ENCODE peak calls at places on chromosomes 6 and 20, in seven cellular contexts. One of them, this sample, is unnamed.

GRCh38 chr6:18835976-18836375 is 448.8 kb downstream of the RNF144B start:
- DNase-seq in heart right ventricle: no peak
- DNase-seq in psoas muscle: no peak
- DNase-seq in body of pancreas: no peak
- DNase-seq in ovary: no peak
- DNase-seq in fibroblast of lung: no peak
- DNase-seq in AG10803: no peak
- DNase-seq in this sample: no peak

GRCh38 chr6:52227495-52227894 is 16.8 kb downstream of the IL17F start:
- DNase-seq in heart right ventricle: no peak
- DNase-seq in AG10803: no peak
- DNase-seq in ovary: no peak
- DNase-seq in body of pancreas: no peak
- DNase-seq in psoas muscle: no peak
- DNase-seq in fibroblast of lung: no peak
- DNase-seq in this sample: peak; percentile 75

GRCh38 chr6:159929819-159930218 is 39.0 kb downstream of the MAS1 start:
- DNase-seq in ovary: peak; percentile 30
- DNase-seq in heart right ventricle: peak; percentile 36
- DNase-seq in AG10803: no peak
- DNase-seq in body of pancreas: peak; percentile 63
- DNase-seq in fibroblast of lung: no peak
- DNase-seq in psoas muscle: no peak
- DNase-seq in this sample: peak; percentile 24

GRCh38 chr6:129929433-129929832 is 68.3 kb upstream of the TMEM244 start:
- DNase-seq in heart right ventricle: no peak
- DNase-seq in fibroblast of lung: peak; percentile 75
- DNase-seq in psoas muscle: no peak
- DNase-seq in ovary: no peak
- DNase-seq in body of pancreas: no peak
- DNase-seq in AG10803: peak; percentile 92
- DNase-seq in this sample: no peak

GRCh38 chr20:54067606-54068174 is 2.7 kb downstream of the BCAS1 start:
- DNase-seq in heart right ventricle: no peak
- DNase-seq in AG10803: peak; percentile 26
- DNase-seq in body of pancreas: peak; percentile 95
- DNase-seq in fibroblast of lung: no peak
- DNase-seq in psoas muscle: no peak
- DNase-seq in ovary: no peak
- DNase-seq in this sample: no peak

GRCh38 chr6:30136570-30137286 is 788 bp downstream of the TRIM40 start:
- DNase-seq in ovary: no peak
- DNase-seq in AG10803: no peak
- DNase-seq in body of pancreas: no peak
- DNase-seq in fibroblast of lung: no peak
- DNase-seq in heart right ventricle: no peak
- DNase-seq in psoas muscle: no peak
- DNase-seq in this sample: no peak

GRCh38 chr6:18309046-18309445 is 44.7 kb upstream of the DEK start:
- DNase-seq in body of pancreas: no peak
- DNase-seq in fibroblast of lung: no peak
- DNase-seq in ovary: no peak
- DNase-seq in heart right ventricle: no peak
- DNase-seq in AG10803: no peak
- DNase-seq in psoas muscle: no peak
- DNase-seq in this sample: no peak

GRCh38 chr6:40877362-40877761 is 161.7 kb downstream of the UNC5CL start:
- DNase-seq in body of pancreas: no peak
- DNase-seq in ovary: no peak
- DNase-seq in heart right ventricle: no peak
- DNase-seq in fibroblast of lung: no peak
- DNase-seq in psoas muscle: no peak
- DNase-seq in AG10803: no peak
- DNase-seq in this sample: no peak

GRCh38 chr6:37696220-37696840 is 1.4 kb downstream of the MDGA1 start:
- DNase-seq in ovary: peak; percentile 38
- DNase-seq in fibroblast of lung: peak; percentile 42
- DNase-seq in body of pancreas: no peak
- DNase-seq in heart right ventricle: peak; percentile 16
- DNase-seq in AG10803: peak; percentile 43
- DNase-seq in psoas muscle: no peak
- DNase-seq in this sample: peak; percentile 57

GRCh38 chr6:104623052-104623690 is 236.5 kb downstream of the HACE1 start:
- DNase-seq in heart right ventricle: no peak
- DNase-seq in ovary: no peak
- DNase-seq in AG10803: no peak
- DNase-seq in body of pancreas: peak; percentile 9
- DNase-seq in psoas muscle: no peak
- DNase-seq in fibroblast of lung: no peak
- DNase-seq in this sample: no peak

GRCh38 chr6:50586074-50586473 is 127.3 kb upstream of the TFAP2D start:
- DNase-seq in fibroblast of lung: no peak
- DNase-seq in psoas muscle: no peak
- DNase-seq in AG10803: no peak
- DNase-seq in ovary: no peak
- DNase-seq in heart right ventricle: no peak
- DNase-seq in body of pancreas: no peak
- DNase-seq in this sample: no peak

GRCh38 chr20:55415567-55416142 is 589.7 kb downstream of the CBLN4 start:
- DNase-seq in ovary: no peak
- DNase-seq in AG10803: peak; percentile 0
- DNase-seq in fibroblast of lung: no peak
- DNase-seq in psoas muscle: no peak
- DNase-seq in heart right ventricle: no peak
- DNase-seq in body of pancreas: no peak
- DNase-seq in this sample: no peak

GRCh38 chr6:17289491-17290106 is 8.4 kb downstream of the RBM24 start:
- DNase-seq in fibroblast of lung: peak; percentile 45
- DNase-seq in psoas muscle: peak; percentile 92
- DNase-seq in ovary: peak; percentile 24
- DNase-seq in body of pancreas: peak; percentile 58
- DNase-seq in AG10803: peak; percentile 53
- DNase-seq in heart right ventricle: peak; percentile 79
- DNase-seq in this sample: no peak

GRCh38 chr20:12968472-12968871 is 40.3 kb upstream of the SPTLC3 start:
- DNase-seq in heart right ventricle: no peak
- DNase-seq in ovary: no peak
- DNase-seq in body of pancreas: no peak
- DNase-seq in fibroblast of lung: no peak
- DNase-seq in AG10803: no peak
- DNase-seq in psoas muscle: no peak
- DNase-seq in this sample: no peak

GRCh38 chr6:4401408-4402367 is 266.3 kb upstream of the ECI2 start:
- DNase-seq in psoas muscle: peak; percentile 72
- DNase-seq in ovary: no peak
- DNase-seq in heart right ventricle: peak; percentile 27
- DNase-seq in body of pancreas: no peak
- DNase-seq in fibroblast of lung: peak; percentile 66
- DNase-seq in AG10803: peak; percentile 30
- DNase-seq in this sample: no peak

GRCh38 chr6:139028242-139028657 is 295 bp upstream of the ABRACL start:
- DNase-seq in fibroblast of lung: no peak
- DNase-seq in body of pancreas: peak; percentile 77
- DNase-seq in AG10803: peak; percentile 48
- DNase-seq in psoas muscle: no peak
- DNase-seq in heart right ventricle: no peak
- DNase-seq in ovary: no peak
- DNase-seq in this sample: no peak

GRCh38 chr6:13303668-13304017 is 24.7 kb downstream of the TBC1D7 start:
- DNase-seq in body of pancreas: peak; percentile 58
- DNase-seq in ovary: peak; percentile 76
- DNase-seq in AG10803: peak; percentile 31
- DNase-seq in psoas muscle: peak; percentile 89
- DNase-seq in fibroblast of lung: peak; percentile 86
- DNase-seq in heart right ventricle: peak; percentile 87
- DNase-seq in this sample: peak; percentile 76

GRCh38 chr20:25608774-25609173 is 15.0 kb downstream of the NANP start:
- DNase-seq in ovary: no peak
- DNase-seq in psoas muscle: no peak
- DNase-seq in body of pancreas: no peak
- DNase-seq in AG10803: no peak
- DNase-seq in fibroblast of lung: no peak
- DNase-seq in heart right ventricle: no peak
- DNase-seq in this sample: no peak

GRCh38 chr6:134519456-134519855 is 201.5 kb upstream of the SGK1 start:
- DNase-seq in fibroblast of lung: no peak
- DNase-seq in psoas muscle: peak; percentile 58
- DNase-seq in heart right ventricle: peak; percentile 52
- DNase-seq in body of pancreas: no peak
- DNase-seq in AG10803: no peak
- DNase-seq in ovary: no peak
- DNase-seq in this sample: peak; percentile 19

GRCh38 chr6:129890164-129890563 is 29.0 kb upstream of the TMEM244 start:
- DNase-seq in fibroblast of lung: peak; percentile 33
- DNase-seq in body of pancreas: no peak
- DNase-seq in ovary: no peak
- DNase-seq in AG10803: peak; percentile 69
- DNase-seq in heart right ventricle: no peak
- DNase-seq in psoas muscle: no peak
- DNase-seq in this sample: no peak

DNA sequence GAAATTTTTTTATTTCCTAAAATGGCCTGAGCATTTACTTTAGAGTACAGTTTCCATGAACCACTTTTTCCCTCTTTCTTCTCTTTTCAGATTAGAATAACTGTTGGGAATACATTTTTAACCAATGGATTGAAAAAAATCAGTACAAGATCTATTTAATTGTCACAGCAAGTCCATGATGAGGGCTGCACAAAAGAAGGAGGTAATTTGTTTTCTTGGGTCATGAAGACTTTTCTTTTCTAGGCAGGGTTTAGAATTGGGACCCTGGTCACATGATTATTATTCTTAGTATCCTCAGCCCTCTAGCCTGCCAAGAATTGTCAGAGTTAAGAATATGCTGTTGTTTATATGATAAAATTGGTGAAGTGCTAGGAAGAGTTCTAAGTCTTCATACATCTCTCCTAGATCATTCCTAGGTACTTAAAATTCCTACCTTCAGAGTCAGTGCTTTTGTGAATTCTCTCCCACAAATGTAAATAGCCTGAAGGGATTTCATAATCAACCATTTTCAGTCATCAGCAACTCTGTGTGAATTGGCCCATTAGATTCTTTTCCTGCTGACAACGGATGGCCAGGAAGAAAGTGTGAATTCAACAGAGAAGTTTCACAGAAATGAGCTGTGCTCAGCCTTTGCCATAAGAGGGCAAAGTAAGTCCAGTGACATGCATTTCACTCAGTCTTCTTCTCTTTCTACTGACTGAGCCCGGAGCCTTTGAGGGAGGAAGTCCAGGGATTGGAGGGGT is 32.4 kb upstream of the TPBG start:
- DNase-seq in fibroblast of lung: peak; percentile 28
- DNase-seq in body of pancreas: no peak
- DNase-seq in AG10803: peak; percentile 81
- DNase-seq in ovary: no peak
- DNase-seq in heart right ventricle: no peak
- DNase-seq in psoas muscle: no peak
- DNase-seq in this sample: no peak
- TF ChIP-seq CTCF in fibroblast of lung: peak; percentile 40
- TF ChIP-seq CTCF in body of pancreas: no peak
- TF ChIP-seq CTCF in AG10803: peak; percentile 69
- TF ChIP-seq CTCF in ovary: no peak
- TF ChIP-seq CTCF in heart right ventricle: no peak
- TF ChIP-seq CTCF in psoas muscle: no peak
- TF ChIP-seq CTCF in this sample: no peak

DNA sequence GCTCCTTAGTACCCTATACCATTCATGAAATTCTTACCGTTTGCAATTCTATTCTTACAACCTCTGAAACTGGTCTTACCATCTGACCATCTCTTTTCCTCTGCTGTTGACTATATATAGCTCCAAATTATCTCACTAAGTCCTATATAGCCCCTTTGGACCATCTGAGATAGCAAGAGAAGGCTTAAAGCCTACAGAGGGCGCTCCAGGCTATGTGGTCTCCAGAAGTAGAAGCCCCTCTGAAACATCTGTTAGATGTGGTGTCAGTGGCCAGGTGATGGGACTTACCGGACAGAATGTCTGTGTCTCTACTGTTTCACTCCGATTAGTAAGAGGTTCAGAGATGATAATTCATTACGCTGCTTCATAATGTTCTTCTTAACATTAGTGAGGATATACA is 140.7 kb upstream of the BMP2 start:
- DNase-seq in ovary: no peak
- DNase-seq in body of pancreas: no peak
- DNase-seq in AG10803: no peak
- DNase-seq in fibroblast of lung: no peak
- DNase-seq in psoas muscle: no peak
- DNase-seq in heart right ventricle: no peak
- DNase-seq in this sample: no peak
- TF ChIP-seq CTCF in ovary: no peak
- TF ChIP-seq CTCF in body of pancreas: no peak
- TF ChIP-seq CTCF in AG10803: no peak
- TF ChIP-seq CTCF in fibroblast of lung: no peak
- TF ChIP-seq CTCF in psoas muscle: no peak
- TF ChIP-seq CTCF in heart right ventricle: no peak
- TF ChIP-seq CTCF in this sample: no peak

DNA sequence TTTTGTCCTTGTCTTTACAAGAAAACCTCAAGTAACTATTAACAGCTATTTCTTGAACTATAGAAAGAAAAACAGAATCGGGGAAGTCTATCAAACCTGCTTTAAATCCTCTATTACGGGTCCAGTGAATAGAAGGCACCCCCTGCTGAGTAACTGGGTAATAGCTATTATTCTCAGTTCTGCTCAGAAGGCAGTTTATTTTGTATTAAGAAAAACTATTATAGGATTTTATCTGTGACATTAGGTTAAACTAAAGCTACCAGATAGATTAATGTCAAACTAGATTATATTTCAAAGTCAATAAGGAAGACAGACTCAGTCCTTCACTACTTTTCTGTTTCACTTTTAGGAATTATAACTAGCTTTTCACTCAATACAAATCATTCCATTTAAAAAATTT is 93.7 kb downstream of the DST start:
- DNase-seq in ovary: no peak
- DNase-seq in fibroblast of lung: peak; percentile 66
- DNase-seq in psoas muscle: no peak
- DNase-seq in body of pancreas: peak; percentile 18
- DNase-seq in heart right ventricle: no peak
- DNase-seq in AG10803: no peak
- DNase-seq in this sample: no peak
- TF ChIP-seq CTCF in ovary: no peak
- TF ChIP-seq CTCF in fibroblast of lung: peak; percentile 31
- TF ChIP-seq CTCF in psoas muscle: no peak
- TF ChIP-seq CTCF in body of pancreas: peak; percentile 66
- TF ChIP-seq CTCF in heart right ventricle: peak; percentile 46
- TF ChIP-seq CTCF in AG10803: peak; percentile 58
- TF ChIP-seq CTCF in this sample: no peak

DNA sequence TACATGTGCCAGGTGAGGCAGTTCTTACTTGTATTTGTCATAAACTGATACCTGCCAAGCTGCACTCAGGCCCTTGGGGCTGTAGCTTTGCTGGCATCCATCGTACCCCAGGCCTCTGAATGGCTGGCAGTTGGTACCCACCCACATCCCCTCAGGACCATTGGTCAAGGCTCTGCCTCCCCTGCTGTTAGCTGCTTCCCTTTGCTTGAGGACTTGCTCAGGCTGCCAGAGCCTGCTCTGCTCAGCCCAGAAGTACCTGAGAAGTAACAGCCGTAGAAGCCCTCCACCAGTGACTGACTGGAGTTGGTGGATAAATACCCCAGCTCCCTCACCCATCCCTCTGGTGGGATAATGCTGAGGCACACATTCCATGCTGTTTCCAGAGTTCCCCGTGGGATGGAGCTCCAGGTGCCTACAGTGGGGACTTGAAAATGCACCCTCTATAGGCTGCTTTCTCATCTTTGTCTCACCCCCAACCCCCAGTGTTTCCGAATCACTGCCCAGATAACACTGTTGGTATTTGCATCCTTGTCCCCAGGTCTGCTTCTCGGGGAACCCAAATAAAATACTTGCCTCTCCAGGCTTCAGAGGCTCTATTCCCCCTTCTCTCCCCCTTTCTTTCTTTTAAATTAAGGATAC is 7.3 kb downstream of the EBF4 start:
- DNase-seq in fibroblast of lung: no peak
- DNase-seq in body of pancreas: no peak
- DNase-seq in heart right ventricle: no peak
- DNase-seq in ovary: no peak
- DNase-seq in AG10803: no peak
- DNase-seq in psoas muscle: no peak
- DNase-seq in this sample: no peak
- TF ChIP-seq CTCF in fibroblast of lung: no peak
- TF ChIP-seq CTCF in body of pancreas: no peak
- TF ChIP-seq CTCF in heart right ventricle: no peak
- TF ChIP-seq CTCF in ovary: no peak
- TF ChIP-seq CTCF in AG10803: no peak
- TF ChIP-seq CTCF in psoas muscle: no peak
- TF ChIP-seq CTCF in this sample: no peak